ENCODE peak calls at places on chromosome 17, in eight cellular contexts. One of them, this sample, is unnamed.

GRCh38 chr17:48374650-48375230 is 55.3 kb downstream of the SKAP1 start:
- DNase-seq in BE2C: peak; percentile 51
- DNase-seq in coronary artery: no peak
- DNase-seq in dorsolateral prefrontal cortex: no peak
- DNase-seq in RWPE1: peak; percentile 16
- DNase-seq in A673: peak; percentile 70
- DNase-seq in mucosa of descending colon: peak; percentile 74
- DNase-seq in CD14-positive monocyte: no peak
- DNase-seq in this sample: peak; percentile 57

GRCh38 chr17:47877368-47878034 is 18.5 kb upstream of the SP2 start:
- DNase-seq in BE2C: no peak
- DNase-seq in coronary artery: no peak
- DNase-seq in dorsolateral prefrontal cortex: no peak
- DNase-seq in RWPE1: no peak
- DNase-seq in A673: no peak
- DNase-seq in mucosa of descending colon: no peak
- DNase-seq in CD14-positive monocyte: no peak
- DNase-seq in this sample: no peak

GRCh38 chr17:78231991-78232759 is 744 bp downstream of the TMEM235 start:
- DNase-seq in BE2C: no peak
- DNase-seq in coronary artery: no peak
- DNase-seq in dorsolateral prefrontal cortex: no peak
- DNase-seq in RWPE1: no peak
- DNase-seq in A673: no peak
- DNase-seq in mucosa of descending colon: no peak
- DNase-seq in CD14-positive monocyte: no peak
- DNase-seq in this sample: no peak

GRCh38 chr17:35245196-35245486 is 2.3 kb downstream of the SLFN5 start:
- DNase-seq in BE2C: no peak
- DNase-seq in coronary artery: no peak
- DNase-seq in dorsolateral prefrontal cortex: no peak
- DNase-seq in RWPE1: peak; percentile 82
- DNase-seq in A673: peak; percentile 22
- DNase-seq in mucosa of descending colon: no peak
- DNase-seq in CD14-positive monocyte: no peak
- DNase-seq in this sample: no peak

GRCh38 chr17:40242774-40243173 is 23.7 kb downstream of the WIPF2 start:
- DNase-seq in BE2C: peak; percentile 23
- DNase-seq in coronary artery: no peak
- DNase-seq in dorsolateral prefrontal cortex: no peak
- DNase-seq in RWPE1: no peak
- DNase-seq in A673: no peak
- DNase-seq in mucosa of descending colon: no peak
- DNase-seq in CD14-positive monocyte: no peak
- DNase-seq in this sample: no peak

GRCh38 chr17:28950017-28950751 is 1.1 kb downstream of the PHF12 start:
- DNase-seq in BE2C: peak; percentile 44
- DNase-seq in coronary artery: no peak
- DNase-seq in dorsolateral prefrontal cortex: peak; percentile 68
- DNase-seq in RWPE1: peak; percentile 26
- DNase-seq in A673: peak; percentile 77
- DNase-seq in mucosa of descending colon: peak; percentile 69
- DNase-seq in CD14-positive monocyte: peak; percentile 72
- DNase-seq in this sample: peak; percentile 66

GRCh38 chr17:77666881-77667395 is 291.6 kb upstream of the TNRC6C start:
- DNase-seq in BE2C: no peak
- DNase-seq in coronary artery: no peak
- DNase-seq in dorsolateral prefrontal cortex: no peak
- DNase-seq in RWPE1: no peak
- DNase-seq in A673: peak; percentile 45
- DNase-seq in mucosa of descending colon: peak; percentile 27
- DNase-seq in CD14-positive monocyte: no peak
- DNase-seq in this sample: peak; percentile 53

GRCh38 chr17:63800783-63801182 is 26.4 kb upstream of the PSMC5 start:
- DNase-seq in BE2C: no peak
- DNase-seq in coronary artery: no peak
- DNase-seq in dorsolateral prefrontal cortex: no peak
- DNase-seq in RWPE1: no peak
- DNase-seq in A673: no peak
- DNase-seq in mucosa of descending colon: no peak
- DNase-seq in CD14-positive monocyte: no peak
- DNase-seq in this sample: no peak

GRCh38 chr17:3754458-3755334 is 31.0 kb downstream of the HASPIN start:
- DNase-seq in BE2C: no peak
- DNase-seq in coronary artery: no peak
- DNase-seq in dorsolateral prefrontal cortex: no peak
- DNase-seq in RWPE1: peak; percentile 95
- DNase-seq in A673: no peak
- DNase-seq in mucosa of descending colon: peak; percentile 96
- DNase-seq in CD14-positive monocyte: no peak
- DNase-seq in this sample: peak; percentile 68

GRCh38 chr17:44863254-44863918 is 15.7 kb downstream of the HIGD1B start:
- DNase-seq in BE2C: no peak
- DNase-seq in coronary artery: no peak
- DNase-seq in dorsolateral prefrontal cortex: no peak
- DNase-seq in RWPE1: no peak
- DNase-seq in A673: no peak
- DNase-seq in mucosa of descending colon: no peak
- DNase-seq in CD14-positive monocyte: no peak
- DNase-seq in this sample: no peak

GRCh38 chr17:82668631-82669099 is 20.4 kb upstream of the WDR45B start:
- DNase-seq in BE2C: peak; percentile 86
- DNase-seq in coronary artery: no peak
- DNase-seq in dorsolateral prefrontal cortex: peak; percentile 73
- DNase-seq in RWPE1: peak; percentile 60
- DNase-seq in A673: peak; percentile 56
- DNase-seq in mucosa of descending colon: peak; percentile 74
- DNase-seq in CD14-positive monocyte: no peak
- DNase-seq in this sample: peak; percentile 71

GRCh38 chr17:50218771-50219315 is 17.4 kb upstream of the COL1A1 start:
- DNase-seq in BE2C: no peak
- DNase-seq in coronary artery: no peak
- DNase-seq in dorsolateral prefrontal cortex: no peak
- DNase-seq in RWPE1: no peak
- DNase-seq in A673: no peak
- DNase-seq in mucosa of descending colon: no peak
- DNase-seq in CD14-positive monocyte: no peak
- DNase-seq in this sample: no peak

GRCh38 chr17:52751051-52751450 is 592.5 kb upstream of the CA10 start:
- DNase-seq in BE2C: peak; percentile 95
- DNase-seq in coronary artery: no peak
- DNase-seq in dorsolateral prefrontal cortex: no peak
- DNase-seq in RWPE1: no peak
- DNase-seq in A673: no peak
- DNase-seq in mucosa of descending colon: no peak
- DNase-seq in CD14-positive monocyte: no peak
- DNase-seq in this sample: no peak

GRCh38 chr17:82851381-82851780 is 11.6 kb upstream of the ZNF750 start:
- DNase-seq in BE2C: no peak
- DNase-seq in coronary artery: no peak
- DNase-seq in dorsolateral prefrontal cortex: no peak
- DNase-seq in RWPE1: no peak
- DNase-seq in A673: no peak
- DNase-seq in mucosa of descending colon: no peak
- DNase-seq in CD14-positive monocyte: no peak
- DNase-seq in this sample: no peak

GRCh38 chr17:56424543-56425044 is 168.9 kb upstream of the NOG start:
- DNase-seq in BE2C: no peak
- DNase-seq in coronary artery: no peak
- DNase-seq in dorsolateral prefrontal cortex: no peak
- DNase-seq in RWPE1: no peak
- DNase-seq in A673: no peak
- DNase-seq in mucosa of descending colon: no peak
- DNase-seq in CD14-positive monocyte: no peak
- DNase-seq in this sample: peak; percentile 61

GRCh38 chr17:62933986-62934385 is 32.0 kb upstream of the TANC2 start:
- DNase-seq in BE2C: no peak
- DNase-seq in coronary artery: no peak
- DNase-seq in dorsolateral prefrontal cortex: peak; percentile 47
- DNase-seq in RWPE1: no peak
- DNase-seq in A673: no peak
- DNase-seq in mucosa of descending colon: no peak
- DNase-seq in CD14-positive monocyte: no peak
- DNase-seq in this sample: no peak

GRCh38 chr17:57125866-57126265 is 40.8 kb downstream of the AKAP1 start:
- DNase-seq in BE2C: no peak
- DNase-seq in coronary artery: no peak
- DNase-seq in dorsolateral prefrontal cortex: no peak
- DNase-seq in RWPE1: no peak
- DNase-seq in A673: no peak
- DNase-seq in mucosa of descending colon: no peak
- DNase-seq in CD14-positive monocyte: no peak
- DNase-seq in this sample: no peak

GRCh38 chr17:31487648-31488263 is 96.3 kb downstream of the RAB11FIP4 start:
- DNase-seq in BE2C: peak; percentile 62
- DNase-seq in coronary artery: no peak
- DNase-seq in dorsolateral prefrontal cortex: peak; percentile 93
- DNase-seq in RWPE1: peak; percentile 99
- DNase-seq in A673: peak; percentile 71
- DNase-seq in mucosa of descending colon: peak; percentile 96
- DNase-seq in CD14-positive monocyte: peak; percentile 93
- DNase-seq in this sample: peak; percentile 90

GRCh38 chr17:40095944-40096791 is 4.2 kb downstream of the NR1D1 start:
- DNase-seq in BE2C: no peak
- DNase-seq in coronary artery: peak; percentile 76
- DNase-seq in dorsolateral prefrontal cortex: no peak
- DNase-seq in RWPE1: no peak
- DNase-seq in A673: no peak
- DNase-seq in mucosa of descending colon: peak; percentile 76
- DNase-seq in CD14-positive monocyte: peak; percentile 98
- DNase-seq in this sample: peak; percentile 98

GRCh38 chr17:70136131-70136530 is 33.2 kb upstream of the KCNJ2 start:
- DNase-seq in BE2C: no peak
- DNase-seq in coronary artery: no peak
- DNase-seq in dorsolateral prefrontal cortex: no peak
- DNase-seq in RWPE1: no peak
- DNase-seq in A673: no peak
- DNase-seq in mucosa of descending colon: peak; percentile 36
- DNase-seq in CD14-positive monocyte: no peak
- DNase-seq in this sample: no peak

GRCh38 chr17:70138309-70138865 is 30.9 kb upstream of the KCNJ2 start:
- DNase-seq in BE2C: no peak
- DNase-seq in coronary artery: no peak
- DNase-seq in dorsolateral prefrontal cortex: no peak
- DNase-seq in RWPE1: no peak
- DNase-seq in A673: no peak
- DNase-seq in mucosa of descending colon: no peak
- DNase-seq in CD14-positive monocyte: no peak
- DNase-seq in this sample: no peak

GRCh38 chr17:70134777-70135176 is 34.6 kb upstream of the KCNJ2 start:
- DNase-seq in BE2C: no peak
- DNase-seq in coronary artery: no peak
- DNase-seq in dorsolateral prefrontal cortex: no peak
- DNase-seq in RWPE1: no peak
- DNase-seq in A673: no peak
- DNase-seq in mucosa of descending colon: no peak
- DNase-seq in CD14-positive monocyte: no peak
- DNase-seq in this sample: no peak

GRCh38 chr17:70139449-70139993 is 29.8 kb upstream of the KCNJ2 start:
- DNase-seq in BE2C: no peak
- DNase-seq in coronary artery: no peak
- DNase-seq in dorsolateral prefrontal cortex: no peak
- DNase-seq in RWPE1: no peak
- DNase-seq in A673: no peak
- DNase-seq in mucosa of descending colon: no peak
- DNase-seq in CD14-positive monocyte: no peak
- DNase-seq in this sample: no peak

GRCh38 chr17:70137451-70138230 is 31.7 kb upstream of the KCNJ2 start:
- DNase-seq in BE2C: no peak
- DNase-seq in coronary artery: no peak
- DNase-seq in dorsolateral prefrontal cortex: peak; percentile 28
- DNase-seq in RWPE1: peak; percentile 66
- DNase-seq in A673: peak; percentile 29
- DNase-seq in mucosa of descending colon: peak; percentile 65
- DNase-seq in CD14-positive monocyte: no peak
- DNase-seq in this sample: peak; percentile 89
- TF ChIP-seq CTCF in BE2C: no peak
- TF ChIP-seq CTCF in coronary artery: no peak
- TF ChIP-seq CTCF in dorsolateral prefrontal cortex: no peak
- TF ChIP-seq CTCF in RWPE1: no peak
- TF ChIP-seq CTCF in A673: no peak
- TF ChIP-seq CTCF in mucosa of descending colon: no peak
- TF ChIP-seq CTCF in CD14-positive monocyte: no peak
- TF ChIP-seq CTCF in this sample: no peak

GRCh38 chr17:43324205-43324893 is 74.4 kb upstream of the ARL4D start:
- DNase-seq in BE2C: peak; percentile 69
- DNase-seq in coronary artery: no peak
- DNase-seq in dorsolateral prefrontal cortex: no peak
- DNase-seq in RWPE1: no peak
- DNase-seq in A673: no peak
- DNase-seq in mucosa of descending colon: no peak
- DNase-seq in CD14-positive monocyte: no peak
- DNase-seq in this sample: peak; percentile 79
- TF ChIP-seq CTCF in BE2C: peak; percentile 65
- TF ChIP-seq CTCF in coronary artery: no peak
- TF ChIP-seq CTCF in dorsolateral prefrontal cortex: peak; percentile 49
- TF ChIP-seq CTCF in RWPE1: no peak
- TF ChIP-seq CTCF in A673: no peak
- TF ChIP-seq CTCF in mucosa of descending colon: no peak
- TF ChIP-seq CTCF in CD14-positive monocyte: peak; percentile 26
- TF ChIP-seq CTCF in this sample: peak; percentile 28

GRCh38 chr17:73215414-73215813 is 22.6 kb downstream of the COG1 start:
- DNase-seq in BE2C: no peak
- DNase-seq in coronary artery: no peak
- DNase-seq in dorsolateral prefrontal cortex: no peak
- DNase-seq in RWPE1: no peak
- DNase-seq in A673: no peak
- DNase-seq in mucosa of descending colon: no peak
- DNase-seq in CD14-positive monocyte: no peak
- DNase-seq in this sample: no peak
- TF ChIP-seq CTCF in BE2C: peak; percentile 17
- TF ChIP-seq CTCF in coronary artery: no peak
- TF ChIP-seq CTCF in dorsolateral prefrontal cortex: no peak
- TF ChIP-seq CTCF in RWPE1: no peak
- TF ChIP-seq CTCF in A673: no peak
- TF ChIP-seq CTCF in mucosa of descending colon: no peak
- TF ChIP-seq CTCF in CD14-positive monocyte: no peak
- TF ChIP-seq CTCF in this sample: peak; percentile 19

DNA sequence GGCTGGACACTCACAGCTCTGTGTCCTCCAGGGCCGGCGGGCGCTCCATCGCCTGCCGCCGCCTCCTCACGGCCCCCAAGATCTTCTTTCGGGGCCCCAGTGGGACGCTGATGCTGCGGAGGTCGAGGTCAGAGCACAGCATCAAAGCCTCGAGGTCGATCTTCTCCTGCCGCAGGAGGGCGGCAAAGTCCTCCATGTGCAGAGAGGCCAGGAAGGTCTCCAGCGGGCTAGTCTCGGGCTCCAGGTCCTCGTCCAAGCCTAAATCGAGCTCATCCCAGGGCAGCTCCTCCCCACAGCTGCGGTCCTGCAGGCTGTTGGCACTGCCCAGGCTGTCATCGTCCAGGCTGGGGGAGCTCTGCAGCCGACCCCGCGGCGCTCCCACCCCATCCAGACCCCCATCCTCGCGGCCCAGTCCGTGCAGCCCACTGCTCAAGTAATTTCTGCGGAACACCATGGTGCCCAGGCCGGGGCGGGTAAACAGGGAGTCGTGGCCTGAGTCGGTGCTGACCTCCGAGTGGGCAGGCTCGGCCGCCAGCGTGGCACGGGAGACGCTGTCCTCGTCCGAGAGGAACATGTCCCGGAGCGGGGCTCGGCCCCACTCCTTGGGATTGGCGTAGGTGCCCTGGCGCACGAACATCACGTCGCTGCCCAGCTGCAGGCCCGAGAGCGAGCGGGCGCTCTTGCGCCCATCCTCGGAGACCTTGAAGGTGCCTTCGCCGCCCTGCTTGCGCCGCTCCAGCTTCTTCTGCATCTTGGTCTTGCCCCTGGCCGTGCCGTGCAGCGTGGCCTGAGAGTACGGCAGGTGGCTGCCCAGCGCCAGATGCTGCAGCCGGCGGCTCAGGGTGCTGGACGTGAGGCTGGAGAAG is 3.4 kb downstream of the USH1G start:
- DNase-seq in BE2C: no peak
- DNase-seq in coronary artery: no peak
- DNase-seq in dorsolateral prefrontal cortex: no peak
- DNase-seq in RWPE1: no peak
- DNase-seq in A673: no peak
- DNase-seq in mucosa of descending colon: peak; percentile 24
- DNase-seq in CD14-positive monocyte: no peak
- DNase-seq in this sample: peak; percentile 34
- TF ChIP-seq CTCF in BE2C: no peak
- TF ChIP-seq CTCF in coronary artery: no peak
- TF ChIP-seq CTCF in dorsolateral prefrontal cortex: no peak
- TF ChIP-seq CTCF in RWPE1: no peak
- TF ChIP-seq CTCF in A673: no peak
- TF ChIP-seq CTCF in mucosa of descending colon: no peak
- TF ChIP-seq CTCF in CD14-positive monocyte: peak; percentile 36
- TF ChIP-seq CTCF in this sample: peak; percentile 39

This sample was measured in GM12865.